ENCODE peak calls at places on chromosomes 1 and 21, in ten cellular contexts. R is endothelial cell, X is RWPE1, D is GM10248, N is lower leg skin, B is transverse colon, A is astrocyte of the spinal cord, Y is HFF-Myc, F is BE2C, L is tibial artery. E is an unnamed sample.

GRCh38 chr1:23563003-23563402 is 3.7 kb upstream of the ID3 start:
- DNase-seq in R (no peak), X (no peak), D (no peak), N (no peak), B (no peak), A (no peak), Y (no peak), F (no peak), L (no peak), E (no peak)

GRCh38 chr1:43329995-43330751 is 7.4 kb upstream of the MPL start:
- DNase-seq in R (peak; percentile 32), X (peak; percentile 38), D (peak; percentile 77), N (peak; percentile 39), B (no peak), A (peak; percentile 84), Y (peak; percentile 79), F (peak; percentile 38), L (peak; percentile 69), E (peak; percentile 80)

GRCh38 chr1:54046671-54047383 is 6.2 kb downstream of the TMEM59 start:
- DNase-seq in R (no peak), X (no peak), D (no peak), N (no peak), B (no peak), A (peak; percentile 19), Y (no peak), F (no peak), L (no peak), E (no peak)

GRCh38 chr1:67708606-67709005 is 23.6 kb downstream of the GADD45A start:
- DNase-seq in R (no peak), X (peak; percentile 67), D (no peak), N (no peak), B (peak; percentile 60), A (no peak), Y (no peak), F (no peak), L (no peak), E (no peak)

GRCh38 chr1:108584320-108584968 is 24.5 kb downstream of the EEIG2 start:
- DNase-seq in R (no peak), X (no peak), D (no peak), N (no peak), B (no peak), A (no peak), Y (no peak), F (no peak), L (no peak), E (no peak)

GRCh38 chr1:178540646-178541045 is 27.7 kb downstream of the TEX35 start:
- DNase-seq in R (no peak), X (no peak), D (no peak), N (no peak), B (no peak), A (peak; percentile 68), Y (peak; percentile 96), F (no peak), L (peak; percentile 23), E (no peak)

GRCh38 chr1:183544598-183545297 is 45.5 kb downstream of the NCF2 start:
- DNase-seq in R (no peak), X (no peak), D (no peak), N (no peak), B (no peak), A (no peak), Y (peak; percentile 10), F (no peak), L (no peak), E (no peak)

GRCh38 chr1:203536981-203537455 is 43.1 kb downstream of the OPTC start:
- DNase-seq in R (no peak), X (peak; percentile 53), D (no peak), N (no peak), B (peak; percentile 23), A (no peak), Y (no peak), F (no peak), L (no peak), E (no peak)

GRCh38 chr1:155082941-155083541 is 4.4 kb downstream of the EFNA3 start:
- DNase-seq in R (no peak), X (no peak), D (no peak), N (no peak), B (peak; percentile 82), A (no peak), Y (no peak), F (no peak), L (no peak), E (no peak)

GRCh38 chr21:45655071-45655470 is 11.5 kb downstream of the PCBP3 start:
- DNase-seq in R (no peak), X (no peak), D (no peak), N (no peak), B (no peak), A (peak; percentile 66), Y (no peak), F (no peak), L (no peak), E (no peak)

GRCh38 chr1:205983925-205984725 is 19.1 kb downstream of the RAB7B start:
- DNase-seq in R (peak; percentile 69), X (peak; percentile 95), D (peak; percentile 71), N (peak; percentile 66), B (peak; percentile 46), A (peak; percentile 55), Y (no peak), F (peak; percentile 61), L (peak; percentile 70), E (peak; percentile 72)

GRCh38 chr1:205985330-205986005 is 17.7 kb downstream of the RAB7B start:
- DNase-seq in R (no peak), X (no peak), D (no peak), N (no peak), B (no peak), A (no peak), Y (no peak), F (no peak), L (no peak), E (no peak)

GRCh38 chr1:205988585-205988995 is 14.6 kb downstream of the RAB7B start:
- DNase-seq in R (no peak), X (no peak), D (no peak), N (no peak), B (no peak), A (no peak), Y (no peak), F (no peak), L (no peak), E (no peak)

GRCh38 chr1:205986848-205987247 is 16.3 kb downstream of the RAB7B start:
- DNase-seq in R (no peak), X (no peak), D (no peak), N (no peak), B (no peak), A (no peak), Y (no peak), F (no peak), L (no peak), E (no peak)

GRCh38 chr1:205986291-205986690 is 16.9 kb downstream of the RAB7B start:
- DNase-seq in R (no peak), X (no peak), D (no peak), N (no peak), B (no peak), A (no peak), Y (no peak), F (no peak), L (no peak), E (no peak)
- TF ChIP-seq CTCF in R (no peak), X (no peak), D (no peak), N (no peak), B (no peak), A (no peak), Y (no peak), F (no peak), L (no peak), E (no peak)

GRCh38 chr1:32361308-32361673 is 994 bp downstream of the FAM229A start:
- DNase-seq in R (no peak), X (no peak), D (no peak), N (no peak), B (no peak), A (no peak), Y (no peak), F (no peak), L (no peak), E (no peak)

GRCh38 chr1:32362474-32363313 is at the start of the genes FAM229A and TSSK3:
- DNase-seq in R (no peak), X (no peak), D (no peak), N (no peak), B (no peak), A (no peak), Y (no peak), F (no peak), L (no peak), E (no peak)

GRCh38 chr1:32364836-32365235 is 2.5 kb downstream of the TSSK3 start:
- DNase-seq in R (no peak), X (no peak), D (no peak), N (no peak), B (no peak), A (no peak), Y (no peak), F (no peak), L (no peak), E (no peak)

GRCh38 chr1:32363713-32364112 is 1.4 kb downstream of the TSSK3 start:
- DNase-seq in R (no peak), X (no peak), D (no peak), N (no peak), B (no peak), A (no peak), Y (no peak), F (no peak), L (no peak), E (no peak)

GRCh38 chr1:32361674-32362473 is 411 bp downstream of the FAM229A start:
- DNase-seq in R (peak; percentile 58), X (no peak), D (peak; percentile 43), N (no peak), B (peak; percentile 45), A (no peak), Y (no peak), F (peak; percentile 42), L (peak; percentile 73), E (peak; percentile 68)
- TF ChIP-seq CTCF in R (no peak), X (peak; percentile 36), D (no peak), N (no peak), B (peak; percentile 28), A (peak; percentile 43), Y (peak; percentile 31), F (peak; percentile 29), L (no peak), E (no peak)

GRCh38 chr1:230978491-230979388 is at the start of the genes ARV1 and TTC13:
- DNase-seq in R (peak; percentile 96), X (peak; percentile 98), D (peak; percentile 98), N (peak; percentile 97), B (peak; percentile 99), A (peak; percentile 99), Y (peak; percentile 91), F (peak; percentile 100), L (peak; percentile 99), E (peak; percentile 98)
- TF ChIP-seq CTCF in R (no peak), X (peak; percentile 75), D (peak; percentile 53), N (peak; percentile 40), B (peak; percentile 10), A (peak; percentile 14), Y (no peak), F (peak; percentile 52), L (peak; percentile 35), E (peak; percentile 61)

GRCh38 chr1:208654241-208654640 is 410.1 kb upstream of the PLXNA2 start:
- DNase-seq in R (peak; percentile 17), X (peak; percentile 8), D (no peak), N (no peak), B (no peak), A (peak; percentile 12), Y (no peak), F (peak; percentile 23), L (no peak), E (peak; percentile 13)
- TF ChIP-seq CTCF in R (peak; percentile 66), X (peak; percentile 26), D (peak; percentile 29), N (no peak), B (peak; percentile 30), A (peak; percentile 49), Y (peak; percentile 33), F (peak; percentile 67), L (no peak), E (peak; percentile 39)

E was measured in GM13976.